ENCODE peak calls at places on chromosome 10, in six cellular contexts. U is psoas muscle, Y is HCT116, I is bronchial epithelial cell, K is body of pancreas, R is HFF-Myc. N is an unnamed sample.

GRCh38 chr10:123760648-123761428 is 94.7 kb downstream of the GPR26 start:
- DNase-seq in U (no peak), R (no peak), K (no peak), Y (no peak), I (peak), N (no peak)

GRCh38 chr10:12390733-12391132 is 41.4 kb downstream of the CAMK1D start:
- DNase-seq in I (no peak), Y (no peak), K (no peak), R (no peak), U (no peak), N (no peak)

GRCh38 chr10:59470570-59470969 is 108.2 kb upstream of the FAM13C start:
- DNase-seq in R (no peak), K (no peak), I (no peak), U (no peak), Y (no peak), N (no peak)

GRCh38 chr10:64976150-64976549 is 1454.9 kb downstream of the REEP3 start:
- DNase-seq in K (no peak), R (no peak), Y (no peak), U (no peak), I (no peak), N (no peak)

GRCh38 chr10:63197304-63198092 is 64.4 kb downstream of the NRBF2 start:
- DNase-seq in U (no peak), Y (no peak), R (peak), K (no peak), I (no peak), N (no peak)

GRCh38 chr10:12435348-12435747 is 86.0 kb downstream of the CAMK1D start:
- DNase-seq in U (no peak), Y (no peak), K (no peak), I (no peak), R (no peak), N (no peak)

GRCh38 chr10:29649561-29650551 is 15.1 kb upstream of the SVIL start:
- DNase-seq in K (no peak), U (no peak), R (peak), I (no peak), Y (no peak), N (no peak)

GRCh38 chr10:70587045-70587658 is 15.4 kb downstream of the PRF1 start:
- DNase-seq in I (no peak), R (no peak), K (no peak), U (no peak), Y (no peak), N (no peak)

GRCh38 chr10:131681656-131682055 is 219.2 kb upstream of the PPP2R2D start:
- DNase-seq in R (no peak), I (no peak), K (no peak), U (no peak), Y (no peak), N (no peak)

GRCh38 chr10:24554036-24554435 is 169.7 kb downstream of the ARHGAP21 start:
- DNase-seq in K (no peak), R (no peak), I (no peak), U (no peak), Y (no peak), N (no peak)

GRCh38 chr10:49743464-49744075 is 18.6 kb downstream of the OGDHL start:
- DNase-seq in R (no peak), I (no peak), K (no peak), Y (no peak), U (no peak), N (no peak)

GRCh38 chr10:114043532-114044250 is at the start of gene ADRB1:
- DNase-seq in U (peak), K (peak), R (no peak), Y (peak), I (no peak), N (peak)

GRCh38 chr10:128494665-128495064 is 368.4 kb upstream of the MKI67 start:
- DNase-seq in R (no peak), K (no peak), Y (no peak), U (no peak), I (no peak), N (no peak)

GRCh38 chr10:35386594-35387174 is 50.4 kb downstream of the CCNY start:
- DNase-seq in Y (no peak), K (peak), U (no peak), R (no peak), I (peak), N (no peak)

GRCh38 chr10:108250954-108251620 is 1086.6 kb upstream of the SORCS1 start:
- DNase-seq in R (no peak), I (no peak), U (no peak), Y (no peak), K (no peak), N (no peak)

GRCh38 chr10:74047304-74047703 is 49.4 kb downstream of the VCL start:
- DNase-seq in U (no peak), R (peak), K (no peak), I (no peak), Y (no peak), N (no peak)

GRCh38 chr10:79417731-79418130 is 27.7 kb downstream of the ZCCHC24 start:
- DNase-seq in Y (no peak), U (peak), R (no peak), K (no peak), I (no peak), N (no peak)

GRCh38 chr10:82289945-82290344 is 415.0 kb downstream of the NRG3 start:
- DNase-seq in R (no peak), K (no peak), I (no peak), U (no peak), Y (no peak), N (no peak)

GRCh38 chr10:3848005-3848767 is 63.2 kb upstream of the KLF6 start:
- DNase-seq in R (no peak), K (no peak), Y (no peak), U (no peak), I (peak), N (no peak)

GRCh38 chr10:124996854-124997215 is 54.9 kb downstream of the ZRANB1 start:
- DNase-seq in U (no peak), K (no peak), Y (no peak), R (no peak), I (no peak), N (no peak)

GRCh38 chr10:73641272-73642060 is at the start of gene MYOZ1:
- DNase-seq in U (peak), Y (no peak), I (peak), R (no peak), K (no peak), N (no peak)

GRCh38 chr10:98312349-98312748 is 44.4 kb upstream of the LOXL4 start:
- DNase-seq in K (no peak), I (peak), R (no peak), Y (no peak), U (no peak), N (no peak)

GRCh38 chr10:69103784-69104183 is 15.9 kb downstream of the SRGN start:
- DNase-seq in I (no peak), U (no peak), R (no peak), K (no peak), Y (no peak), N (no peak)

GRCh38 chr10:104340692-104341091 is 2.4 kb upstream of the ITPRIP start:
- DNase-seq in K (no peak), U (no peak), R (no peak), Y (no peak), I (no peak), N (no peak)

GRCh38 chr10:87868277-87868676 is 4.9 kb downstream of the PTEN start:
- DNase-seq in Y (no peak), I (no peak), R (no peak), K (no peak), U (no peak), N (no peak)

GRCh38 chr10:110860576-110861241 is 11.0 kb upstream of the PDCD4 start:
- DNase-seq in Y (no peak), R (no peak), K (no peak), I (peak), U (peak), N (no peak)

GRCh38 chr10:84262190-84262956 is 17.5 kb downstream of the RGR start:
- DNase-seq in K (no peak), I (no peak), U (no peak), Y (no peak), R (no peak), N (no peak)

GRCh38 chr10:28300027-28300426 is 2.8 kb downstream of the MPP7 start:
- DNase-seq in I (no peak), U (no peak), K (no peak), R (no peak), Y (no peak), N (peak)
- TF ChIP-seq CTCF in I (no peak), U (no peak), K (no peak), R (peak), Y (peak), N (no peak)

DNA sequence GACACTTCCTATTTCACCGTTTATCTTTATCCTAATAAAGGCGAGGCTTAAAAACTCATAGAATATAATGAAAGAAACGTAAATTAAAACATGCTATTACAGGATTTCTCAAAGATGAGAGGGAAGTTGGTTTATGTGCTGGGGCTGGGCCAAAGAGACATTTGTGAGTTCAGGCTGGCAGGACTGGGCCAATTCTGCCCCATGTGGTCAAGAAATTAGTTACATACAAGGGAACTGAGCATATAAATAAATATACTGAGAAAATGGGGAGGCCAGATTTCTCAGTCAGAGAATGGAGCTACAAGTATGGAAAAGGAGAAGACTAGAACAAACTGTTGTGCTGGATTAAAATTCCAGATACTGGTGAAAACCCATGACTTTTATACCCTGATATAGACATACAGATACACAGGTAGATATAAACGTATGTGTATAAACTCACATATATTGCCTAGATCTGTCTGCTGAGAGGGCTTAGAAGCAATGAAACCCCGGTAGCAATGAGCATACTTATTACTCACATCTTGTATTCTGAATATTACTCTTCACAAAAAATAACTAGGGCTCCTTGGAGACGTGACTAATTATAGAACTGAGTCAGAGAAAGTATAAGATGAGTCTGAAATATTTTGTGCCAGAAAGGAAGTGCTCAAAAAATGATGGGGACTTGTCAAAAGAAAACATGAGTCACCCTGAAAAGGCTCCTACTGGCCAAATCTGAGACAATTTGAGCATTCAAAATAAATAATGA is 155.7 kb upstream of the FGFR2 start:
- DNase-seq in R (no peak), U (no peak), I (peak), K (no peak), Y (peak), N (peak)
- TF ChIP-seq CTCF in R (peak), U (peak), I (peak), K (no peak), Y (peak), N (peak)

GRCh38 chr10:44651834-44652233 is 259.3 kb upstream of the TMEM72 start:
- DNase-seq in I (no peak), R (no peak), K (no peak), U (peak), Y (no peak), N (no peak)
- TF ChIP-seq CTCF in I (no peak), R (peak), K (no peak), U (no peak), Y (no peak), N (no peak)

DNA sequence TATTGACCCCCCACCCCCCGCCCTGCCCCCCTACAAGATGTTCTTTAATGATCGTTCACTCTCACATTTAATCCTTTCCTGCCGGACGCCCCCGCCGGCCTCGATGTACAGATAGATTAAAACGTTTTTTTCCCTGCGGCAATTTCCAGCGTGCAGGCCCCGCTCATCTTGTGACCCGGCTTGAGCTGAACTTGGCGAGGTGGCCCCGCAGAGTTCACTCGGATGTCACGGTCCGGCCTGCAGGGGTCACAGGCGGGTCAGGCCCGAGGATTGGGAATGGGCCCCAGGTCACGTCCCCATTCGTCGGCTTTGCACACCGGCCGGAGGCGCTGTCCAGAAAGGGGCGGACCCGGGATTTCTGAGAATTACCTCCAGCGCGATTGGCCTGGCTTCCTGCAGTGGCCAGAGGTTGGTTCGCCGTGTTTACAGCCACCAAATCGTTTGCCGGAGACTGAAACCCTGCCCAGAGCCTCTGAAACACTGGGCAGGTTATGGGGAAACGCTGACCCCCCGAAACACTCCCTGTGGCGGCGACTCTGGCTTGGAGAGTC is 1.9 kb upstream of the CYP26A1 start:
- DNase-seq in K (peak), U (peak), Y (no peak), I (no peak), R (no peak), N (no peak)
- TF ChIP-seq CTCF in K (no peak), U (no peak), Y (no peak), I (no peak), R (no peak), N (no peak)

GRCh38 chr10:102230861-102231356 is 4.8 kb downstream of the ELOVL3 start:
- DNase-seq in U (peak), I (no peak), Y (peak), K (peak), R (no peak), N (no peak)
- TF ChIP-seq CTCF in U (no peak), I (peak), Y (peak), K (peak), R (peak), N (peak)

GRCh38 chr10:100339236-100339635 is 7.8 kb upstream of the SCD start:
- DNase-seq in I (no peak), Y (no peak), R (no peak), U (no peak), K (no peak), N (no peak)
- TF ChIP-seq CTCF in I (no peak), Y (no peak), R (no peak), U (no peak), K (no peak), N (no peak)

GRCh38 chr10:15259136-15259535 is 90.6 kb upstream of the NMT2 start:
- DNase-seq in R (no peak), K (no peak), Y (no peak), U (no peak), I (no peak), N (no peak)

GRCh38 chr10:15265558-15265957 is 97.1 kb upstream of the NMT2 start:
- DNase-seq in K (no peak), U (no peak), I (no peak), Y (no peak), R (no peak), N (no peak)

GRCh38 chr10:15263657-15264323 is 95.3 kb upstream of the NMT2 start:
- DNase-seq in Y (no peak), U (no peak), K (no peak), R (no peak), I (no peak), N (no peak)

GRCh38 chr10:15265076-15265475 is 96.6 kb upstream of the NMT2 start:
- DNase-seq in K (no peak), U (no peak), Y (no peak), I (no peak), R (no peak), N (no peak)

GRCh38 chr10:15262036-15262713 is 93.7 kb upstream of the NMT2 start:
- DNase-seq in K (peak), U (no peak), R (no peak), I (peak), Y (no peak), N (peak)
- TF ChIP-seq CTCF in K (peak), U (no peak), R (peak), I (peak), Y (peak), N (no peak)

GRCh38 chr10:72245949-72246525 is 27.7 kb upstream of the DDIT4 start:
- DNase-seq in K (no peak), R (no peak), I (no peak), Y (no peak), U (no peak), N (no peak)

GRCh38 chr10:72242675-72243074 is 26.6 kb upstream of the ASCC1 start:
- DNase-seq in U (peak), R (no peak), Y (no peak), K (peak), I (no peak), N (no peak)

GRCh38 chr10:72244573-72245038 is 28.5 kb upstream of the ASCC1 start:
- DNase-seq in U (no peak), Y (no peak), I (no peak), K (no peak), R (no peak), N (no peak)

GRCh38 chr10:72241853-72242252 is 25.8 kb upstream of the ASCC1 start:
- DNase-seq in Y (no peak), K (no peak), U (no peak), R (no peak), I (no peak), N (no peak)

DNA sequence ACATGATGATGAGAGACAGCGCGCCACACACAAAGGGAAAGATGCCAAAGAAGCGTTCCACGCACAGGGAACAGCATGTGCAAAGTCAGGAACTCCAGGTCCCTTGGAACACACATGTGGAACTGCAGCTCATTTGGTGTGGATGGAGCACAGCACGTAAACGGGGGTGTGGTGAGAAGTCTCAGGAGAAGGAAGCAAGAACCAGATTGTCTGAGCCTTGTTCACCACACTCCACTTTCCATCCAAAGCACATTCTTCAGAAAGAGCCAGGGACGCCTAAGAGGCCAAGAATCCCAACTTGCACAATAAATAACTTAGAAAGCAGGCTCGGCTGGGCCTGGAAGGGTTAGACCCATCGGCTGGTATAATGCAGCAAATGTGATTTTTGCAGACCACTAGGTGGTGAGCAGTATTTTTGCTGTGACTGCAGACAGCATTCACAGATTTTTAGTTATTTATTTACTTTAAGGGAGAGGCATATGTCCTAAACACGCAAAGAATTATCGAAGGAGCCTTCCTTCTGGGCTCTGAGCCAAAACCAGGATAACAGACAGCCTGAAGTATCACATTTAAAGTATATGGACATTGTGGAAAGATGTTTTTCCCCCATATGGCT is 27.9 kb upstream of the ASCC1 start:
- DNase-seq in K (no peak), R (peak), Y (no peak), U (peak), I (peak), N (no peak)
- TF ChIP-seq CTCF in K (no peak), R (peak), Y (peak), U (peak), I (no peak), N (no peak)

GRCh38 chr10:91163709-91164474 is 56.6 kb upstream of the PCGF5 start:
- DNase-seq in K (peak), I (peak), Y (peak), R (no peak), U (peak), N (peak)
- TF ChIP-seq CTCF in K (no peak), I (no peak), Y (no peak), R (no peak), U (no peak), N (no peak)